ENCODE peak calls at places on chromosomes 3 and 15, in nine cellular contexts. I is BE2C; O is stimulated activated CD4-positive, alpha-beta T cell treated with anti-CD3 and anti-CD28 coated beads, Interleukin-2, amount 100 ng/mL, for 24 hours; C is naive thymus-derived CD8-positive, alpha-beta T cell; H is HT1080; A is NAMALWA; T is activated T-helper 1 cell treated with anti-CD3 and anti-CD28 coated beads, Interleukin-12 subunit alpha, Interleukin-12 subunit beta, Interleukin-2, Interleukin-4 antibody, amounts not matched to agents 30 ng/mL and 10 ng/mL and 1 ng/mL, durations not matched to agents 14 hours and 24 hours and 36 hours; K is astrocyte of the spinal cord; N is WTC11. P is an unnamed sample.

GRCh38 chr15:39808909-39809308 is 26.3 kb upstream of the FSIP1 start:
- DNase-seq in I (no peak), O (no peak), C (no peak), H (no peak), A (no peak), T (no peak), K (no peak), N (no peak), P (no peak)

GRCh38 chr3:42273351-42273750 is 7.4 kb upstream of the CCK start:
- DNase-seq in I (no peak), O (no peak), C (no peak), H (no peak), A (no peak), T (no peak), K (no peak), N (no peak), P (no peak)

GRCh38 chr3:173911446-173911845 is 513.9 kb downstream of the NLGN1 start:
- DNase-seq in I (no peak), O (no peak), C (no peak), H (no peak), A (no peak), T (no peak), K (no peak), N (no peak), P (no peak)

GRCh38 chr3:18988619-18989229 is 159.6 kb upstream of the KCNH8 start:
- DNase-seq in I (no peak), O (no peak), C (peak), H (peak), A (peak), T (no peak), K (peak), N (no peak), P (no peak)

GRCh38 chr3:143016321-143016972 is 15.1 kb downstream of the U2SURP start:
- DNase-seq in I (no peak), O (no peak), C (no peak), H (peak), A (peak), T (no peak), K (no peak), N (no peak), P (no peak)

GRCh38 chr15:57356636-57357035 is 19.7 kb upstream of the CGNL1 start:
- DNase-seq in I (no peak), O (no peak), C (no peak), H (peak), A (no peak), T (no peak), K (peak), N (no peak), P (no peak)

GRCh38 chr3:127710473-127710941 is 37.8 kb downstream of the ABTB1 start:
- DNase-seq in I (no peak), O (no peak), C (no peak), H (peak), A (no peak), T (no peak), K (peak), N (no peak), P (no peak)

GRCh38 chr3:143314291-143315093 is 194.9 kb downstream of the CHST2 start:
- DNase-seq in I (peak), O (no peak), C (no peak), H (no peak), A (no peak), T (no peak), K (no peak), N (no peak), P (no peak)

GRCh38 chr3:186760141-186760813 is 23.1 kb upstream of the EIF4A2 start:
- DNase-seq in I (no peak), O (no peak), C (no peak), H (peak), A (no peak), T (no peak), K (no peak), N (no peak), P (no peak)

GRCh38 chr3:127216415-127217261 is 23.7 kb downstream of the PRR23E start:
- DNase-seq in I (no peak), O (no peak), C (no peak), H (peak), A (no peak), T (no peak), K (no peak), N (no peak), P (no peak)

GRCh38 chr3:141303481-141304223 is 64.7 kb upstream of the ZBTB38 start:
- DNase-seq in I (peak), O (peak), C (peak), H (peak), A (peak), T (peak), K (peak), N (peak), P (no peak)

GRCh38 chr3:48952510-48953118 is 34.0 kb downstream of the ARIH2 start:
- DNase-seq in I (peak), O (peak), C (peak), H (peak), A (peak), T (no peak), K (no peak), N (peak), P (no peak)

GRCh38 chr3:24220859-24221657 is 273.6 kb downstream of the THRB start:
- DNase-seq in I (no peak), O (no peak), C (no peak), H (peak), A (no peak), T (no peak), K (peak), N (no peak), P (no peak)

GRCh38 chr3:117600666-117601065 is 891.1 kb downstream of the TUSC7 start:
- DNase-seq in I (no peak), O (no peak), C (no peak), H (peak), A (no peak), T (no peak), K (peak), N (no peak), P (no peak)

GRCh38 chr3:187999821-188000220 is 154.1 kb upstream of the LPP start:
- DNase-seq in I (no peak), O (peak), C (peak), H (no peak), A (peak), T (peak), K (no peak), N (no peak), P (no peak)

GRCh38 chr3:11459147-11459837 is 184.4 kb downstream of the VGLL4 start:
- DNase-seq in I (no peak), O (no peak), C (no peak), H (no peak), A (no peak), T (no peak), K (peak), N (no peak), P (no peak)

GRCh38 chr3:194536883-194537637 is 50.3 kb upstream of the ATP13A3 start:
- DNase-seq in I (peak), O (no peak), C (no peak), H (peak), A (no peak), T (no peak), K (no peak), N (no peak), P (no peak)

GRCh38 chr15:93201940-93202339 is 112.9 kb upstream of the RGMA start:
- DNase-seq in I (no peak), O (no peak), C (no peak), H (no peak), A (no peak), T (no peak), K (no peak), N (no peak), P (no peak)

GRCh38 chr3:63364909-63365308 is 86.8 kb downstream of the SYNPR start:
- DNase-seq in I (peak), O (no peak), C (no peak), H (no peak), A (no peak), T (no peak), K (no peak), N (peak), P (no peak)

GRCh38 chr3:141105828-141106628 is 54.9 kb downstream of the SPSB4 start:
- DNase-seq in I (peak), O (peak), C (peak), H (peak), A (peak), T (peak), K (peak), N (peak), P (peak)

GRCh38 chr3:143951351-143951971 is 20.2 kb upstream of the DIPK2A start:
- DNase-seq in I (peak), O (peak), C (peak), H (peak), A (peak), T (no peak), K (peak), N (peak), P (no peak)

GRCh38 chr3:49644684-49645083 is 29.5 kb upstream of the APEH start:
- DNase-seq in I (no peak), O (no peak), C (no peak), H (no peak), A (no peak), T (no peak), K (no peak), N (no peak), P (no peak)

GRCh38 chr15:61051570-61052031 is 177.5 kb downstream of the RORA start:
- DNase-seq in I (peak), O (no peak), C (no peak), H (peak), A (no peak), T (no peak), K (peak), N (peak), P (no peak)

GRCh38 chr3:159814161-159814560 is 174.5 kb upstream of the IL12A start:
- DNase-seq in I (no peak), O (no peak), C (no peak), H (peak), A (no peak), T (no peak), K (no peak), N (peak), P (no peak)

GRCh38 chr3:15315003-15315402 is 17.4 kb downstream of the SH3BP5 start:
- DNase-seq in I (no peak), O (no peak), C (no peak), H (no peak), A (no peak), T (no peak), K (no peak), N (no peak), P (no peak)

GRCh38 chr3:149390772-149391212 is 13.3 kb upstream of the TM4SF1 start:
- DNase-seq in I (no peak), O (no peak), C (no peak), H (peak), A (no peak), T (no peak), K (no peak), N (no peak), P (no peak)

GRCh38 chr3:141233457-141234161 is 2.0 kb downstream of the PXYLP1 start:
- DNase-seq in I (peak), O (no peak), C (no peak), H (no peak), A (no peak), T (no peak), K (no peak), N (no peak), P (no peak)

GRCh38 chr15:72474466-72474911 is 359 bp downstream of the ARIH1 start:
- DNase-seq in I (peak), O (no peak), C (no peak), H (peak), A (no peak), T (no peak), K (peak), N (peak), P (peak)

GRCh38 chr15:75640483-75641175 is 605 bp upstream of the IMP3 start:
- DNase-seq in I (peak), O (peak), C (peak), H (peak), A (peak), T (peak), K (peak), N (peak), P (no peak)

GRCh38 chr15:46768287-46768686 is 949.0 kb upstream of the SEMA6D start:
- DNase-seq in I (no peak), O (no peak), C (no peak), H (no peak), A (no peak), T (no peak), K (no peak), N (peak), P (no peak)

GRCh38 chr3:25429960-25430941 is 2.2 kb downstream of the RARB start:
- DNase-seq in I (no peak), O (no peak), C (no peak), H (no peak), A (no peak), T (no peak), K (peak), N (no peak), P (no peak)

GRCh38 chr15:68275165-68275746 is 2.3 kb upstream of the FEM1B start:
- DNase-seq in I (no peak), O (no peak), C (no peak), H (no peak), A (no peak), T (no peak), K (no peak), N (no peak), P (no peak)

GRCh38 chr3:113968986-113969385 is 21.2 kb downstream of the ZDHHC23 start:
- DNase-seq in I (no peak), O (no peak), C (no peak), H (no peak), A (no peak), T (no peak), K (no peak), N (no peak), P (no peak)